ENCODE peak calls at places on chromosomes 3 and 15, in four cellular contexts. One of them, this sample, is unnamed.

GRCh38 chr15:40899536-40900207 is 5.4 kb downstream of the VPS18 start:
- DNase-seq in NCI-H446: no peak
- DNase-seq in progenitor cell of endocrine pancreas: no peak
- DNase-seq in AG10803: no peak
- DNase-seq in this sample: no peak

GRCh38 chr3:174191380-174191779 is 667.8 kb upstream of the NAALADL2 start:
- DNase-seq in AG10803: no peak
- DNase-seq in progenitor cell of endocrine pancreas: no peak
- DNase-seq in NCI-H446: no peak
- DNase-seq in this sample: no peak

GRCh38 chr15:60412807-60413597 is 15.2 kb upstream of the ANXA2 start:
- DNase-seq in AG10803: peak
- DNase-seq in NCI-H446: no peak
- DNase-seq in progenitor cell of endocrine pancreas: no peak
- DNase-seq in this sample: no peak

GRCh38 chr15:39269352-39269751 is 311.5 kb upstream of the THBS1 start:
- DNase-seq in progenitor cell of endocrine pancreas: no peak
- DNase-seq in AG10803: no peak
- DNase-seq in NCI-H446: no peak
- DNase-seq in this sample: no peak

GRCh38 chr3:100602506-100603444 is 6.6 kb upstream of the ADGRG7 start:
- DNase-seq in progenitor cell of endocrine pancreas: no peak
- DNase-seq in AG10803: peak
- DNase-seq in NCI-H446: no peak
- DNase-seq in this sample: no peak

GRCh38 chr3:30347679-30348216 is 258.7 kb upstream of the TGFBR2 start:
- DNase-seq in AG10803: peak
- DNase-seq in NCI-H446: no peak
- DNase-seq in progenitor cell of endocrine pancreas: no peak
- DNase-seq in this sample: no peak

GRCh38 chr3:49081429-49081828 is 12.4 kb downstream of the QRICH1 start:
- DNase-seq in NCI-H446: no peak
- DNase-seq in progenitor cell of endocrine pancreas: no peak
- DNase-seq in AG10803: no peak
- DNase-seq in this sample: no peak

GRCh38 chr3:55629432-55629831 is 142.3 kb upstream of the WNT5A start:
- DNase-seq in NCI-H446: no peak
- DNase-seq in AG10803: no peak
- DNase-seq in progenitor cell of endocrine pancreas: no peak
- DNase-seq in this sample: no peak

GRCh38 chr3:135056084-135056730 is 261.1 kb downstream of the EPHB1 start:
- DNase-seq in NCI-H446: no peak
- DNase-seq in progenitor cell of endocrine pancreas: no peak
- DNase-seq in AG10803: no peak
- DNase-seq in this sample: no peak

GRCh38 chr15:81326466-81327212 is 2.7 kb upstream of the STARD5 start:
- DNase-seq in AG10803: peak
- DNase-seq in NCI-H446: no peak
- DNase-seq in progenitor cell of endocrine pancreas: no peak
- DNase-seq in this sample: no peak

GRCh38 chr15:39127925-39128617 is 452.8 kb upstream of the THBS1 start:
- DNase-seq in AG10803: peak
- DNase-seq in progenitor cell of endocrine pancreas: no peak
- DNase-seq in NCI-H446: peak
- DNase-seq in this sample: no peak

GRCh38 chr3:52006017-52006819 is 10.5 kb upstream of the RPL29 start:
- DNase-seq in progenitor cell of endocrine pancreas: no peak
- DNase-seq in AG10803: no peak
- DNase-seq in NCI-H446: no peak
- DNase-seq in this sample: no peak

GRCh38 chr3:13888576-13888975 is 8.7 kb upstream of the WNT7A start:
- DNase-seq in NCI-H446: no peak
- DNase-seq in AG10803: no peak
- DNase-seq in progenitor cell of endocrine pancreas: no peak
- DNase-seq in this sample: no peak

GRCh38 chr3:133472889-133473288 is 73.0 kb downstream of the BFSP2 start:
- DNase-seq in progenitor cell of endocrine pancreas: no peak
- DNase-seq in AG10803: no peak
- DNase-seq in NCI-H446: no peak
- DNase-seq in this sample: no peak

GRCh38 chr3:35677797-35678196 is 38.5 kb downstream of the ARPP21 start:
- DNase-seq in NCI-H446: peak
- DNase-seq in progenitor cell of endocrine pancreas: no peak
- DNase-seq in AG10803: no peak
- DNase-seq in this sample: no peak

GRCh38 chr3:16286161-16286560 is 21.1 kb downstream of the OXNAD1 start:
- DNase-seq in NCI-H446: no peak
- DNase-seq in AG10803: no peak
- DNase-seq in progenitor cell of endocrine pancreas: no peak
- DNase-seq in this sample: no peak

GRCh38 chr3:142027713-142028112 is 121.6 kb downstream of the TFDP2 start:
- DNase-seq in progenitor cell of endocrine pancreas: no peak
- DNase-seq in NCI-H446: peak
- DNase-seq in AG10803: peak
- DNase-seq in this sample: no peak

GRCh38 chr3:9912294-9912935 is 4.5 kb upstream of the IL17RC start:
- DNase-seq in progenitor cell of endocrine pancreas: no peak
- DNase-seq in NCI-H446: no peak
- DNase-seq in AG10803: peak
- DNase-seq in this sample: no peak

GRCh38 chr3:113222412-113223086 is 11.2 kb downstream of the BOC start:
- DNase-seq in progenitor cell of endocrine pancreas: no peak
- DNase-seq in NCI-H446: no peak
- DNase-seq in AG10803: no peak
- DNase-seq in this sample: peak